ENCODE peak calls at places on chromosomes 2 and 18, in four cellular contexts. One of them, this sample, is unnamed.

GRCh38 chr18:71028285-71028762 is 739.5 kb downstream of the SOCS6 start:
- DNase-seq in IMR-90: no peak
- DNase-seq in GM12878: no peak
- DNase-seq in A549: no peak
- DNase-seq in this sample: no peak

GRCh38 chr2:3728104-3729054 is 25.0 kb downstream of the DCDC2C start:
- DNase-seq in IMR-90: peak
- DNase-seq in GM12878: no peak
- DNase-seq in A549: peak
- DNase-seq in this sample: peak

GRCh38 chr18:35276276-35276675 is 13.8 kb downstream of the ZSCAN30 start:
- DNase-seq in IMR-90: no peak
- DNase-seq in GM12878: no peak
- DNase-seq in A549: no peak
- DNase-seq in this sample: no peak

GRCh38 chr2:33395660-33396249 is 80.7 kb upstream of the RASGRP3 start:
- DNase-seq in GM12878: no peak
- DNase-seq in IMR-90: peak
- DNase-seq in A549: peak
- DNase-seq in this sample: peak

GRCh38 chr2:237731663-237732062 is 66.9 kb upstream of the RBM44 start:
- DNase-seq in GM12878: no peak
- DNase-seq in IMR-90: peak
- DNase-seq in A549: peak
- DNase-seq in this sample: no peak

GRCh38 chr2:65608966-65609365 is 176.6 kb upstream of the SPRED2 start:
- DNase-seq in A549: no peak
- DNase-seq in GM12878: no peak
- DNase-seq in IMR-90: no peak
- DNase-seq in this sample: no peak

GRCh38 chr2:218896501-218897393 is 16.1 kb downstream of the WNT10A start:
- DNase-seq in GM12878: peak
- DNase-seq in A549: no peak
- DNase-seq in IMR-90: peak
- DNase-seq in this sample: peak

GRCh38 chr2:88606371-88607030 is 20.8 kb downstream of the EIF2AK3 start:
- DNase-seq in GM12878: peak
- DNase-seq in IMR-90: no peak
- DNase-seq in A549: no peak
- DNase-seq in this sample: no peak

GRCh38 chr2:5921081-5921642 is 229.0 kb downstream of the SOX11 start:
- DNase-seq in IMR-90: no peak
- DNase-seq in GM12878: no peak
- DNase-seq in A549: no peak
- DNase-seq in this sample: no peak

GRCh38 chr2:23713352-23713751 is 213.6 kb downstream of the ATAD2B start:
- DNase-seq in IMR-90: no peak
- DNase-seq in GM12878: no peak
- DNase-seq in A549: no peak
- DNase-seq in this sample: no peak

GRCh38 chr18:79938196-79938595 is 13.3 kb downstream of the SLC66A2 start:
- DNase-seq in IMR-90: no peak
- DNase-seq in GM12878: no peak
- DNase-seq in A549: no peak
- DNase-seq in this sample: no peak

GRCh38 chr2:30225131-30225762 is 6.1 kb upstream of the LBH start:
- DNase-seq in IMR-90: peak
- DNase-seq in GM12878: no peak
- DNase-seq in A549: no peak
- DNase-seq in this sample: no peak

GRCh38 chr2:65357959-65358294 is 74.5 kb downstream of the SPRED2 start:
- DNase-seq in A549: no peak
- DNase-seq in IMR-90: no peak
- DNase-seq in GM12878: peak
- DNase-seq in this sample: no peak

GRCh38 chr2:27823564-27823963 is 52.0 kb downstream of the MRPL33 start:
- DNase-seq in GM12878: no peak
- DNase-seq in IMR-90: no peak
- DNase-seq in A549: no peak
- DNase-seq in this sample: no peak

GRCh38 chr18:22559414-22560282 is 141.9 kb upstream of the CTAGE1 start:
- DNase-seq in GM12878: no peak
- DNase-seq in IMR-90: peak
- DNase-seq in A549: peak
- DNase-seq in this sample: peak

GRCh38 chr2:178997477-178997876 is 52.5 kb downstream of the CCDC141 start:
- DNase-seq in A549: no peak
- DNase-seq in GM12878: no peak
- DNase-seq in IMR-90: no peak
- DNase-seq in this sample: no peak

GRCh38 chr2:35580951-35581350 is 774.6 kb upstream of the CRIM1 start:
- DNase-seq in GM12878: no peak
- DNase-seq in IMR-90: no peak
- DNase-seq in A549: no peak
- DNase-seq in this sample: no peak

GRCh38 chr2:98085649-98086048 is 1.3 kb upstream of the VWA3B start:
- DNase-seq in IMR-90: no peak
- DNase-seq in GM12878: no peak
- DNase-seq in A549: peak
- DNase-seq in this sample: no peak

GRCh38 chr18:24262097-24262496 is 123.2 kb downstream of the CABYR start:
- DNase-seq in GM12878: no peak
- DNase-seq in IMR-90: peak
- DNase-seq in A549: no peak
- DNase-seq in this sample: no peak

GRCh38 chr2:239000500-239001073 is 152.7 kb downstream of the TWIST2 start:
- DNase-seq in GM12878: no peak
- DNase-seq in A549: no peak
- DNase-seq in IMR-90: no peak
- DNase-seq in this sample: no peak

GRCh38 chr2:161273038-161273760 is 35.0 kb upstream of the PSMD14 start:
- DNase-seq in IMR-90: peak
- DNase-seq in GM12878: peak
- DNase-seq in A549: peak
- DNase-seq in this sample: peak

GRCh38 chr2:218582085-218582484 is 13.4 kb downstream of the CNOT9 start:
- DNase-seq in A549: peak
- DNase-seq in GM12878: no peak
- DNase-seq in IMR-90: peak
- DNase-seq in this sample: no peak

GRCh38 chr18:57077786-57078552 is 68.9 kb upstream of the BOD1L2 start:
- DNase-seq in IMR-90: no peak
- DNase-seq in GM12878: peak
- DNase-seq in A549: no peak
- DNase-seq in this sample: no peak

GRCh38 chr18:73007195-73007934 is 139.6 kb upstream of the NETO1 start:
- DNase-seq in GM12878: peak
- DNase-seq in IMR-90: no peak
- DNase-seq in A549: no peak
- DNase-seq in this sample: no peak

GRCh38 chr2:179460530-179460929 is 195.9 kb upstream of the SESTD1 start:
- DNase-seq in GM12878: no peak
- DNase-seq in IMR-90: peak
- DNase-seq in A549: peak
- DNase-seq in this sample: no peak

GRCh38 chr2:112092286-112093041 is 37.4 kb downstream of the TMEM87B start:
- DNase-seq in A549: no peak
- DNase-seq in IMR-90: peak
- DNase-seq in GM12878: no peak
- DNase-seq in this sample: no peak

GRCh38 chr2:68088950-68089349 is 26.1 kb upstream of the C1D start:
- DNase-seq in IMR-90: peak
- DNase-seq in A549: no peak
- DNase-seq in GM12878: no peak
- DNase-seq in this sample: no peak

GRCh38 chr2:68091439-68092034 is 28.7 kb upstream of the C1D start:
- DNase-seq in GM12878: no peak
- DNase-seq in A549: no peak
- DNase-seq in IMR-90: no peak
- DNase-seq in this sample: no peak

GRCh38 chr2:68083346-68083745 is 20.5 kb upstream of the C1D start:
- DNase-seq in A549: no peak
- DNase-seq in IMR-90: no peak
- DNase-seq in GM12878: no peak
- DNase-seq in this sample: no peak

GRCh38 chr2:68089961-68090360 is 27.2 kb upstream of the C1D start:
- DNase-seq in GM12878: no peak
- DNase-seq in A549: no peak
- DNase-seq in IMR-90: no peak
- DNase-seq in this sample: no peak

DNA sequence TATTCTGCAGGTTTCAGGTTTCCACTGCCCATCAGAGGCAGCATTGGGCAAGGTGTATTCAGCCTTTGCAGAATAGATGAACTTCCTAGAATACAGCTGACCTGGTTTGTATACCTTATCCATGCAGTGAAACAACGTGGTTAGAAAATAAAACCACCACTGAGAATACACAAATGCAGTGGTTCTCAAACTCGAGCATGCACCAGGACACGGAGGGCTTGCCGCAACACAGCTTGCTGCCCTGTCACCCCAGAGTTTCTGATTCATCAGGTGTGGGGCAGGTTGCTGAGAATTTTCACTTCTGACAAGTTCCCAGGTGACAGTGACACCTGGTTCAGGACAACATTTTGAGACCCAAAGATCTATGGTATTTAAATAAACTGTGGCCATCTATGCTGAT is 23.4 kb upstream of the C1D start:
- DNase-seq in IMR-90: no peak
- DNase-seq in A549: no peak
- DNase-seq in GM12878: no peak
- DNase-seq in this sample: no peak
- H3K4me2 ChIP-seq in IMR-90: no peak
- H3K4me2 ChIP-seq in A549: no peak
- H3K4me2 ChIP-seq in GM12878: no peak
- H3K4me2 ChIP-seq in this sample: no peak

GRCh38 chr18:62198259-62198658 is 11.2 kb downstream of the RELCH start:
- DNase-seq in GM12878: no peak
- DNase-seq in A549: no peak
- DNase-seq in IMR-90: no peak
- DNase-seq in this sample: no peak

GRCh38 chr18:62199629-62200028 is 12.6 kb downstream of the RELCH start:
- DNase-seq in A549: no peak
- DNase-seq in IMR-90: no peak
- DNase-seq in GM12878: no peak
- DNase-seq in this sample: no peak

GRCh38 chr18:62196978-62197377 is 9.9 kb downstream of the RELCH start:
- DNase-seq in A549: no peak
- DNase-seq in GM12878: no peak
- DNase-seq in IMR-90: no peak
- DNase-seq in this sample: no peak

GRCh38 chr18:62201870-62202269 is 14.8 kb downstream of the RELCH start:
- DNase-seq in IMR-90: no peak
- DNase-seq in A549: no peak
- DNase-seq in GM12878: no peak
- DNase-seq in this sample: no peak

DNA sequence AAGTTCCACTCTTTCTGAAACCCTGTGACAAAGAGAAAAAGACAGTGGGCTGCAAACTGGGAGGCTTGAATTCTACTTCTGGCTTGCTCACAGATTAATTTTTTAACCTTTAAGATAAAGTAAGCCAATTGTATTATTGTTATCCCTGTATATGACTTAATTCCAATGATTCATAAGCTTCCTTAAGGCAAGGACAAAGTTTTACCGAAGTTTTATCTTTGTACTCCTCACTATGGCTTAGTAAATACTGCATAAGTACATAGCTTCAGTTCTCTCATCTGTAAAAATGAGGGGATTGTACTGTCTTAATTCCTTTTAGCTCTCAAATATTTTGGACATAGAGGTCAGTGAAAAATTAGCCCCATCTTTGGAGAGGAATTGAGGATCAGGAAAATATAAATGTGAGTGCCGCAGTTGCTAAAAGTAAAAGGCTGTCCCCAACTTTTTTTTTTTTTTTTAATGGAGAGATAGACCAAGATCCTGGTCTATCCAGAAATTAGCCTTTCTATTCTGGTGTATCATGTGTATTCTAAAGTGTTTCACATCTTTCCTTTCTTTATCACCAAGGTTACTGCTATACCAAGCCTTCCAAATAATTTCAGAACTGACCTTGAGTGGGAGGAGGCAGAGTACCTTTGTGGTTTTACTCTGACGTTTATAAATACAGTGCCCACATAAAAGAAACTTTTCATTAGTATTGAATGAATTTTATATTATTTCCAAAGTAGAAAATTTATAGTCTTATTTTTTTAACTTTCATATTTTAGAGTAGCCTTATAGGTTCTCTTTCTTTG is 13.3 kb downstream of the RELCH start:
- DNase-seq in A549: no peak
- DNase-seq in IMR-90: peak
- DNase-seq in GM12878: no peak
- DNase-seq in this sample: no peak
- TF ChIP-seq ELK1 in A549: no peak
- TF ChIP-seq ELK1 in IMR-90: no peak
- TF ChIP-seq ELK1 in GM12878: no peak
- TF ChIP-seq ELK1 in this sample: no peak

GRCh38 chr18:50869150-50869549 is 9.8 kb upstream of the ME2 start:
- DNase-seq in IMR-90: no peak
- DNase-seq in A549: no peak
- DNase-seq in GM12878: no peak
- DNase-seq in this sample: no peak
- H3K4me2 ChIP-seq in IMR-90: no peak
- H3K4me2 ChIP-seq in A549: peak
- H3K4me2 ChIP-seq in GM12878: no peak
- H3K4me2 ChIP-seq in this sample: no peak

GRCh38 chr2:122755281-122755780 is 999.9 kb downstream of the TSN start:
- DNase-seq in GM12878: no peak
- DNase-seq in IMR-90: no peak
- DNase-seq in A549: no peak
- DNase-seq in this sample: no peak
- TF ChIP-seq ELK1 in GM12878: no peak
- TF ChIP-seq ELK1 in IMR-90: no peak
- TF ChIP-seq ELK1 in A549: no peak
- TF ChIP-seq ELK1 in this sample: no peak

GRCh38 chr2:164890533-164890932 is 48.9 kb upstream of the COBLL1 start:
- DNase-seq in A549: no peak
- DNase-seq in IMR-90: peak
- DNase-seq in GM12878: no peak
- DNase-seq in this sample: no peak
- H3K4me2 ChIP-seq in A549: no peak
- H3K4me2 ChIP-seq in IMR-90: no peak
- H3K4me2 ChIP-seq in GM12878: no peak
- H3K4me2 ChIP-seq in this sample: no peak

GRCh38 chr2:234463626-234464290 is 33.1 kb downstream of the ARL4C start:
- DNase-seq in A549: peak
- DNase-seq in IMR-90: peak
- DNase-seq in GM12878: no peak
- DNase-seq in this sample: no peak
- TF ChIP-seq ELK1 in A549: no peak
- TF ChIP-seq ELK1 in IMR-90: no peak
- TF ChIP-seq ELK1 in GM12878: no peak
- TF ChIP-seq ELK1 in this sample: no peak

This sample was measured in K562.